ENCODE peak calls at places on chromosome 1, in four cellular contexts. H, V, X and T are unnamed samples.

GRCh38 chr1:20602851-20603450 is 14.1 kb downstream of the CDA start:
- DNase-seq in X (no peak), V (no peak), H (no peak), T (no peak)

GRCh38 chr1:225412803-225413338 is 15.0 kb downstream of the LBR start:
- DNase-seq in X (no peak), V (no peak), H (no peak), T (no peak)

GRCh38 chr1:75723989-75724471 is 479 bp upstream of the ACADM start:
- DNase-seq in V (peak), X (peak), H (peak), T (peak)

GRCh38 chr1:79726321-79726720 is 719.8 kb upstream of the ADGRL4 start:
- DNase-seq in V (no peak), H (no peak), X (no peak), T (no peak)

GRCh38 chr1:77015748-77016341 is 148.6 kb downstream of the ST6GALNAC5 start:
- DNase-seq in V (no peak), X (no peak), H (no peak), T (no peak)

GRCh38 chr1:19300211-19300610 is 11.6 kb upstream of the AKR7A3 start:
- DNase-seq in H (no peak), X (no peak), V (no peak), T (no peak)

GRCh38 chr1:169879034-169879835 is 14.5 kb downstream of the SCYL3 start:
- DNase-seq in X (no peak), V (no peak), H (no peak), T (no peak)

GRCh38 chr1:243982451-243983018 is 68.5 kb upstream of the ZBTB18 start:
- DNase-seq in V (no peak), H (no peak), X (no peak), T (no peak)

GRCh38 chr1:221567859-221568507 is 173.9 kb downstream of the DUSP10 start:
- DNase-seq in H (no peak), V (no peak), X (peak), T (peak)

GRCh38 chr1:197919523-197920301 is 2.5 kb downstream of the LHX9 start:
- DNase-seq in X (no peak), H (no peak), V (no peak), T (no peak)

GRCh38 chr1:53878492-53879105 is 11.0 kb downstream of the YIPF1 start:
- DNase-seq in H (no peak), V (no peak), X (peak), T (peak)

GRCh38 chr1:36177589-36178463 is 21.9 kb downstream of the MAP7D1 start:
- DNase-seq in H (no peak), V (no peak), X (no peak), T (no peak)

GRCh38 chr1:98920441-98921110 is 84.1 kb downstream of the PLPPR5 start:
- DNase-seq in V (no peak), X (no peak), H (no peak), T (no peak)

GRCh38 chr1:68120136-68120791 is 69.8 kb upstream of the DIRAS3 start:
- DNase-seq in X (peak), H (no peak), V (no peak), T (peak)

GRCh38 chr1:23483327-23484252 is at the start of gene ASAP3:
- DNase-seq in V (no peak), H (peak), X (no peak), T (no peak)

GRCh38 chr1:208047476-208047934 is 136.6 kb upstream of the CD34 start:
- DNase-seq in V (no peak), H (no peak), X (no peak), T (no peak)

GRCh38 chr1:11168731-11169130 is 20.4 kb upstream of the ANGPTL7 start:
- DNase-seq in H (no peak), V (no peak), X (no peak), T (no peak)

GRCh38 chr1:193662030-193662429 is 475.6 kb upstream of the B3GALT2 start:
- DNase-seq in V (no peak), H (no peak), X (no peak), T (no peak)

GRCh38 chr1:34165422-34165921 is 442 bp upstream of the CSMD2 start:
- DNase-seq in V (no peak), X (peak), H (no peak), T (no peak)

GRCh38 chr1:91502138-91502881 is 1.7 kb downstream of the CDC7 start:
- DNase-seq in X (no peak), H (no peak), V (no peak), T (no peak)

GRCh38 chr1:94993931-94994645 is 67.2 kb upstream of the CNN3 start:
- DNase-seq in H (no peak), X (no peak), V (no peak), T (no peak)